ENCODE peak calls at places on chromosomes 2 and 18, in six cellular contexts. One of them, this sample, is unnamed.

GRCh38 chr2:70962211-70962884 is 16.1 kb upstream of the ANKRD53 start:
- DNase-seq in fibroblast of the aortic adventitia: no peak
- DNase-seq in tibial artery: peak
- DNase-seq in right lobe of liver: no peak
- DNase-seq in bronchial epithelial cell: no peak
- DNase-seq in Calu3: no peak
- DNase-seq in this sample: no peak

GRCh38 chr2:170716851-170717598 is 1.9 kb downstream of the SP5 start:
- DNase-seq in fibroblast of the aortic adventitia: no peak
- DNase-seq in right lobe of liver: no peak
- DNase-seq in Calu3: no peak
- DNase-seq in bronchial epithelial cell: no peak
- DNase-seq in tibial artery: peak
- DNase-seq in this sample: peak

GRCh38 chr2:177983183-177983788 is 89.3 kb downstream of the PDE11A start:
- DNase-seq in tibial artery: no peak
- DNase-seq in fibroblast of the aortic adventitia: peak
- DNase-seq in Calu3: peak
- DNase-seq in bronchial epithelial cell: peak
- DNase-seq in right lobe of liver: no peak
- DNase-seq in this sample: peak

GRCh38 chr18:58699551-58699950 is 28.3 kb downstream of the MALT1 start:
- DNase-seq in right lobe of liver: no peak
- DNase-seq in fibroblast of the aortic adventitia: peak
- DNase-seq in bronchial epithelial cell: no peak
- DNase-seq in Calu3: peak
- DNase-seq in tibial artery: no peak
- DNase-seq in this sample: no peak

GRCh38 chr18:32669549-32670165 is 103.2 kb downstream of the KLHL14 start:
- DNase-seq in right lobe of liver: no peak
- DNase-seq in bronchial epithelial cell: no peak
- DNase-seq in fibroblast of the aortic adventitia: no peak
- DNase-seq in tibial artery: no peak
- DNase-seq in Calu3: peak
- DNase-seq in this sample: peak

GRCh38 chr18:53603281-53603680 is 621.2 kb downstream of the MBD2 start:
- DNase-seq in right lobe of liver: no peak
- DNase-seq in fibroblast of the aortic adventitia: no peak
- DNase-seq in Calu3: no peak
- DNase-seq in tibial artery: no peak
- DNase-seq in bronchial epithelial cell: no peak
- DNase-seq in this sample: no peak

GRCh38 chr18:65988371-65988770 is 237.6 kb downstream of the CDH7 start:
- DNase-seq in fibroblast of the aortic adventitia: no peak
- DNase-seq in Calu3: no peak
- DNase-seq in bronchial epithelial cell: no peak
- DNase-seq in tibial artery: no peak
- DNase-seq in right lobe of liver: no peak
- DNase-seq in this sample: no peak

GRCh38 chr2:230898016-230898415 is 27.0 kb downstream of the GPR55 start:
- DNase-seq in right lobe of liver: peak
- DNase-seq in fibroblast of the aortic adventitia: no peak
- DNase-seq in Calu3: no peak
- DNase-seq in bronchial epithelial cell: no peak
- DNase-seq in tibial artery: peak
- DNase-seq in this sample: no peak

GRCh38 chr2:16972276-16972675 is 306.6 kb upstream of the CYRIA start:
- DNase-seq in fibroblast of the aortic adventitia: peak
- DNase-seq in tibial artery: no peak
- DNase-seq in right lobe of liver: no peak
- DNase-seq in bronchial epithelial cell: peak
- DNase-seq in Calu3: no peak
- DNase-seq in this sample: no peak

GRCh38 chr2:226121339-226121738 is 678.3 kb downstream of the IRS1 start:
- DNase-seq in fibroblast of the aortic adventitia: peak
- DNase-seq in Calu3: no peak
- DNase-seq in tibial artery: no peak
- DNase-seq in bronchial epithelial cell: no peak
- DNase-seq in right lobe of liver: no peak
- DNase-seq in this sample: no peak

GRCh38 chr2:52000156-52000855 is 968.4 kb upstream of the NRXN1 start:
- DNase-seq in fibroblast of the aortic adventitia: peak
- DNase-seq in bronchial epithelial cell: peak
- DNase-seq in tibial artery: no peak
- DNase-seq in right lobe of liver: no peak
- DNase-seq in Calu3: no peak
- DNase-seq in this sample: no peak

GRCh38 chr2:1088192-1088860 is 137.7 kb downstream of the SNTG2 start:
- DNase-seq in Calu3: no peak
- DNase-seq in right lobe of liver: no peak
- DNase-seq in tibial artery: no peak
- DNase-seq in fibroblast of the aortic adventitia: no peak
- DNase-seq in bronchial epithelial cell: peak
- DNase-seq in this sample: no peak

GRCh38 chr2:147989809-147990403 is 30.6 kb downstream of the ORC4 start:
- DNase-seq in bronchial epithelial cell: peak
- DNase-seq in Calu3: peak
- DNase-seq in tibial artery: no peak
- DNase-seq in fibroblast of the aortic adventitia: peak
- DNase-seq in right lobe of liver: no peak
- DNase-seq in this sample: peak

GRCh38 chr2:20179755-20180594 is 45.0 kb downstream of the SDC1 start:
- DNase-seq in right lobe of liver: peak
- DNase-seq in bronchial epithelial cell: peak
- DNase-seq in fibroblast of the aortic adventitia: no peak
- DNase-seq in tibial artery: peak
- DNase-seq in Calu3: peak
- DNase-seq in this sample: peak

GRCh38 chr2:3738454-3738853 is 35.1 kb downstream of the DCDC2C start:
- DNase-seq in Calu3: peak
- DNase-seq in tibial artery: no peak
- DNase-seq in bronchial epithelial cell: no peak
- DNase-seq in fibroblast of the aortic adventitia: no peak
- DNase-seq in right lobe of liver: no peak
- DNase-seq in this sample: peak

GRCh38 chr2:239929504-239929903 is 95.6 kb downstream of the NDUFA10 start:
- DNase-seq in tibial artery: peak
- DNase-seq in bronchial epithelial cell: no peak
- DNase-seq in fibroblast of the aortic adventitia: no peak
- DNase-seq in Calu3: no peak
- DNase-seq in right lobe of liver: peak
- DNase-seq in this sample: no peak

GRCh38 chr2:24124003-24124585 is 825 bp downstream of the FAM228B start:
- DNase-seq in bronchial epithelial cell: no peak
- DNase-seq in right lobe of liver: no peak
- DNase-seq in tibial artery: no peak
- DNase-seq in fibroblast of the aortic adventitia: peak
- DNase-seq in Calu3: no peak
- DNase-seq in this sample: no peak

GRCh38 chr2:212147921-212148513 is 390.6 kb downstream of the ERBB4 start:
- DNase-seq in right lobe of liver: no peak
- DNase-seq in bronchial epithelial cell: no peak
- DNase-seq in tibial artery: no peak
- DNase-seq in fibroblast of the aortic adventitia: peak
- DNase-seq in Calu3: peak
- DNase-seq in this sample: peak

GRCh38 chr2:150644298-150645067 is 157.0 kb upstream of the RND3 start:
- DNase-seq in tibial artery: no peak
- DNase-seq in right lobe of liver: no peak
- DNase-seq in Calu3: peak
- DNase-seq in bronchial epithelial cell: peak
- DNase-seq in fibroblast of the aortic adventitia: peak
- DNase-seq in this sample: no peak

GRCh38 chr2:64466696-64467462 is 12.9 kb downstream of the LGALSL start:
- DNase-seq in right lobe of liver: no peak
- DNase-seq in bronchial epithelial cell: no peak
- DNase-seq in tibial artery: no peak
- DNase-seq in fibroblast of the aortic adventitia: no peak
- DNase-seq in Calu3: no peak
- DNase-seq in this sample: no peak

GRCh38 chr18:24972577-24972976 is 379.4 kb downstream of the ZNF521 start:
- DNase-seq in tibial artery: no peak
- DNase-seq in fibroblast of the aortic adventitia: no peak
- DNase-seq in Calu3: no peak
- DNase-seq in right lobe of liver: no peak
- DNase-seq in bronchial epithelial cell: no peak
- DNase-seq in this sample: no peak

GRCh38 chr18:9091066-9091476 is 11.4 kb upstream of the NDUFV2 start:
- DNase-seq in right lobe of liver: no peak
- DNase-seq in bronchial epithelial cell: no peak
- DNase-seq in tibial artery: no peak
- DNase-seq in fibroblast of the aortic adventitia: no peak
- DNase-seq in Calu3: no peak
- DNase-seq in this sample: no peak

GRCh38 chr18:47594621-47595086 is 335.8 kb downstream of the SMAD2 start:
- DNase-seq in fibroblast of the aortic adventitia: no peak
- DNase-seq in right lobe of liver: no peak
- DNase-seq in bronchial epithelial cell: no peak
- DNase-seq in tibial artery: no peak
- DNase-seq in Calu3: no peak
- DNase-seq in this sample: no peak

GRCh38 chr2:161030260-161031063 is 129.8 kb upstream of the TANK start:
- DNase-seq in right lobe of liver: no peak
- DNase-seq in Calu3: no peak
- DNase-seq in fibroblast of the aortic adventitia: peak
- DNase-seq in bronchial epithelial cell: peak
- DNase-seq in tibial artery: peak
- DNase-seq in this sample: no peak

GRCh38 chr2:17593841-17594482 is 53.5 kb downstream of the VSNL1 start:
- DNase-seq in right lobe of liver: no peak
- DNase-seq in fibroblast of the aortic adventitia: peak
- DNase-seq in Calu3: no peak
- DNase-seq in tibial artery: no peak
- DNase-seq in bronchial epithelial cell: peak
- DNase-seq in this sample: no peak

GRCh38 chr2:115190459-115190858 is 748.0 kb downstream of the DPP10 start:
- DNase-seq in tibial artery: no peak
- DNase-seq in Calu3: no peak
- DNase-seq in bronchial epithelial cell: no peak
- DNase-seq in right lobe of liver: peak
- DNase-seq in fibroblast of the aortic adventitia: no peak
- DNase-seq in this sample: no peak

GRCh38 chr2:196718796-196719564 is 79.5 kb downstream of the CCDC150 start:
- DNase-seq in fibroblast of the aortic adventitia: peak
- DNase-seq in tibial artery: no peak
- DNase-seq in right lobe of liver: peak
- DNase-seq in bronchial epithelial cell: no peak
- DNase-seq in Calu3: peak
- DNase-seq in this sample: peak

GRCh38 chr2:58448065-58448507 is 207.0 kb upstream of the FANCL start:
- DNase-seq in Calu3: peak
- DNase-seq in fibroblast of the aortic adventitia: peak
- DNase-seq in bronchial epithelial cell: peak
- DNase-seq in right lobe of liver: peak
- DNase-seq in tibial artery: no peak
- DNase-seq in this sample: peak

GRCh38 chr2:36399050-36399449 is 43.5 kb downstream of the CRIM1 start:
- DNase-seq in right lobe of liver: no peak
- DNase-seq in tibial artery: no peak
- DNase-seq in fibroblast of the aortic adventitia: no peak
- DNase-seq in Calu3: no peak
- DNase-seq in bronchial epithelial cell: no peak
- DNase-seq in this sample: no peak

DNA sequence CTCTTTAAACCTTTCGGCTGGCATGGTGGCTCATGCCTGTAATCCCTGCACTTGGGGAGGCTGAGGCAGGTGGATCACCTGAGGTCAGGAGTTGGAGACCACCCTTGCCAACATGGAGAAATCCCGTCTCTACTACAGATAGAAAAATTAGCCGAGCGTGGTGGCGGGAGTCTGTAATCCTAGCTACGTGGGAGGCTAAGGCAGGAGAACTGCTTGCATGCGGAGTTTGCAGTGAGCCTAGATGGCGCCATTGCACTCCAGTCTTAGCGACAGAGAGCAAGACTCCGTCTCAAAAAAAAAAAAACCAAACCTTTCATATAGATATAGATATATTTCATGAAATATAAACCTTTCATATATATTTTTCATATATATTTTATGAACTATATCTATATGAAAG is 864.7 kb downstream of the TRIB2 start:
- DNase-seq in fibroblast of the aortic adventitia: no peak
- DNase-seq in Calu3: no peak
- DNase-seq in tibial artery: no peak
- DNase-seq in bronchial epithelial cell: no peak
- DNase-seq in right lobe of liver: no peak
- DNase-seq in this sample: peak
- TF ChIP-seq CTCF in fibroblast of the aortic adventitia: no peak
- TF ChIP-seq CTCF in Calu3: no peak
- TF ChIP-seq CTCF in tibial artery: no peak
- TF ChIP-seq CTCF in bronchial epithelial cell: peak
- TF ChIP-seq CTCF in right lobe of liver: no peak
- TF ChIP-seq CTCF in this sample: peak

DNA sequence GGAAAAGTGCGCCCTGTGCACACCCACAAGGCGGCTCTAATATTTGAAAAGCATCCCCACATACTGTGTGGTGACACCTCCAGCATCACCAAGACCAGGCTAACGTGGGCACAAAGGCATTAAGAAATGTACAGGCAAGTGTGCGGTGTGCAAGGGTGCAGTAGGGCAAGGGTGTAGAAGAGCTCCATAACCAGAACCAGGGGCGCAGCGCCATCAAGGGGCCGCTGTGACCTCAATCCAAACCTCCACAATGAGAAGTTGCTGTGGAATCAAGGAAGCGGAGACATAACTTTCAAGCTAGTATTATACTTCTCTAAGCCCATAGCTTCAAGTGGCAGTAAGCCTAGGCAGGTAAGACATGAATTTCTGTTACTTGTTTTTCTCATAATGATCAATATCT is 13.0 kb downstream of the L3MBTL4 start:
- DNase-seq in bronchial epithelial cell: no peak
- DNase-seq in tibial artery: no peak
- DNase-seq in Calu3: no peak
- DNase-seq in right lobe of liver: no peak
- DNase-seq in fibroblast of the aortic adventitia: no peak
- DNase-seq in this sample: peak
- TF ChIP-seq CTCF in bronchial epithelial cell: no peak
- TF ChIP-seq CTCF in tibial artery: no peak
- TF ChIP-seq CTCF in Calu3: no peak
- TF ChIP-seq CTCF in right lobe of liver: peak
- TF ChIP-seq CTCF in fibroblast of the aortic adventitia: no peak
- TF ChIP-seq CTCF in this sample: peak

GRCh38 chr2:174078275-174078674 is 113.1 kb upstream of the SP3 start:
- DNase-seq in tibial artery: no peak
- DNase-seq in bronchial epithelial cell: no peak
- DNase-seq in fibroblast of the aortic adventitia: peak
- DNase-seq in right lobe of liver: no peak
- DNase-seq in Calu3: no peak
- DNase-seq in this sample: peak
- TF ChIP-seq CTCF in tibial artery: peak
- TF ChIP-seq CTCF in bronchial epithelial cell: peak
- TF ChIP-seq CTCF in fibroblast of the aortic adventitia: peak
- TF ChIP-seq CTCF in right lobe of liver: peak
- TF ChIP-seq CTCF in Calu3: peak
- TF ChIP-seq CTCF in this sample: peak

DNA sequence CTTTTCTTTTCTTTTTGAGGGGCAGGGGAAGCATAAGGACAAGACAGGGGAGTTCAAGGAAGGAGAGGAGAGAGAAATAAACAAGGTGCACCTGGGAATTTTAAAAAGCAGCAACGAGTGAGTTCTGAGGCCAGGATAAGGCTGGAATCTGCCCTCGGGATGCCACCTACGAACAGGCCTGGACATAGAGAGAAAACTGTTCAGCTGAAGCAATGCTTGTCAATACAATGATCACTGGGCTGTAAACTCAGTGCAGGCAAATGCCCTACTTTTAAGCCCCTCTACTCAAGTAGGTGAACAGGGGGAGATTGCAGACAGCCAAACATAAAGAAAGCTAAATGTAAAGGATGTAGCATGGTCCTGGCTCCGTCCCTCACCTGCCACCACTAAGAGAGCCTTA is 330.5 kb downstream of the ETAA1 start:
- DNase-seq in fibroblast of the aortic adventitia: no peak
- DNase-seq in right lobe of liver: no peak
- DNase-seq in tibial artery: no peak
- DNase-seq in Calu3: no peak
- DNase-seq in bronchial epithelial cell: no peak
- DNase-seq in this sample: no peak
- TF ChIP-seq CTCF in fibroblast of the aortic adventitia: no peak
- TF ChIP-seq CTCF in right lobe of liver: no peak
- TF ChIP-seq CTCF in tibial artery: no peak
- TF ChIP-seq CTCF in Calu3: no peak
- TF ChIP-seq CTCF in bronchial epithelial cell: no peak
- TF ChIP-seq CTCF in this sample: no peak

This sample was measured in GM23338.